ENCODE peak calls at places on chromosomes 7 and 10, in ten cellular contexts. One of them, this sample, is unnamed.

GRCh38 chr10:116849271-116850057 is at the start of gene ENO4:
- DNase-seq in nephron progenitor cell: peak; percentile 90
- DNase-seq in IMR-90: peak; percentile 73
- DNase-seq in AG04450: peak; percentile 51
- DNase-seq in suprapubic skin: peak; percentile 82
- DNase-seq in tibial artery: peak; percentile 33
- DNase-seq in choroid plexus epithelial cell: peak; percentile 85
- DNase-seq in endothelial cell of umbilical vein: peak; percentile 89
- DNase-seq in heart right ventricle: peak; percentile 68
- DNase-seq in WTC11: peak; percentile 90
- DNase-seq in this sample: no peak

GRCh38 chr10:69697006-69697405 is 67.0 kb downstream of the FAM241B start:
- DNase-seq in nephron progenitor cell: no peak
- DNase-seq in IMR-90: no peak
- DNase-seq in AG04450: no peak
- DNase-seq in suprapubic skin: no peak
- DNase-seq in tibial artery: no peak
- DNase-seq in choroid plexus epithelial cell: no peak
- DNase-seq in endothelial cell of umbilical vein: no peak
- DNase-seq in heart right ventricle: no peak
- DNase-seq in WTC11: no peak
- DNase-seq in this sample: no peak

GRCh38 chr10:7111574-7111973 is 299.3 kb downstream of the SFMBT2 start:
- DNase-seq in nephron progenitor cell: no peak
- DNase-seq in IMR-90: peak; percentile 85
- DNase-seq in AG04450: peak; percentile 33
- DNase-seq in suprapubic skin: no peak
- DNase-seq in tibial artery: no peak
- DNase-seq in choroid plexus epithelial cell: peak; percentile 28
- DNase-seq in endothelial cell of umbilical vein: peak; percentile 51
- DNase-seq in heart right ventricle: no peak
- DNase-seq in WTC11: no peak
- DNase-seq in this sample: no peak

GRCh38 chr10:17643339-17643754 is 604 bp upstream of the STAM start:
- DNase-seq in nephron progenitor cell: peak; percentile 59
- DNase-seq in IMR-90: peak; percentile 78
- DNase-seq in AG04450: no peak
- DNase-seq in suprapubic skin: peak; percentile 87
- DNase-seq in tibial artery: peak; percentile 64
- DNase-seq in choroid plexus epithelial cell: peak; percentile 82
- DNase-seq in endothelial cell of umbilical vein: no peak
- DNase-seq in heart right ventricle: peak; percentile 58
- DNase-seq in WTC11: peak; percentile 38
- DNase-seq in this sample: no peak

GRCh38 chr7:29598607-29599006 is 35.0 kb downstream of the PRR15 start:
- DNase-seq in nephron progenitor cell: no peak
- DNase-seq in IMR-90: no peak
- DNase-seq in AG04450: no peak
- DNase-seq in suprapubic skin: no peak
- DNase-seq in tibial artery: no peak
- DNase-seq in choroid plexus epithelial cell: no peak
- DNase-seq in endothelial cell of umbilical vein: no peak
- DNase-seq in heart right ventricle: no peak
- DNase-seq in WTC11: no peak
- DNase-seq in this sample: no peak

GRCh38 chr10:57696641-57697040 is 571.1 kb downstream of the IPMK start:
- DNase-seq in nephron progenitor cell: no peak
- DNase-seq in IMR-90: peak; percentile 82
- DNase-seq in AG04450: no peak
- DNase-seq in suprapubic skin: no peak
- DNase-seq in tibial artery: no peak
- DNase-seq in choroid plexus epithelial cell: peak; percentile 96
- DNase-seq in endothelial cell of umbilical vein: no peak
- DNase-seq in heart right ventricle: no peak
- DNase-seq in WTC11: no peak
- DNase-seq in this sample: no peak

GRCh38 chr10:73043766-73044377 is 52.8 kb downstream of the P4HA1 start:
- DNase-seq in nephron progenitor cell: no peak
- DNase-seq in IMR-90: no peak
- DNase-seq in AG04450: no peak
- DNase-seq in suprapubic skin: no peak
- DNase-seq in tibial artery: no peak
- DNase-seq in choroid plexus epithelial cell: peak; percentile 41
- DNase-seq in endothelial cell of umbilical vein: no peak
- DNase-seq in heart right ventricle: no peak
- DNase-seq in WTC11: no peak
- DNase-seq in this sample: no peak

GRCh38 chr7:50210706-50211115 is 93.8 kb upstream of the IKZF1 start:
- DNase-seq in nephron progenitor cell: no peak
- DNase-seq in IMR-90: no peak
- DNase-seq in AG04450: no peak
- DNase-seq in suprapubic skin: no peak
- DNase-seq in tibial artery: no peak
- DNase-seq in choroid plexus epithelial cell: no peak
- DNase-seq in endothelial cell of umbilical vein: no peak
- DNase-seq in heart right ventricle: no peak
- DNase-seq in WTC11: no peak
- DNase-seq in this sample: no peak

GRCh38 chr10:6840093-6840763 is 260.2 kb upstream of the PRKCQ start:
- DNase-seq in nephron progenitor cell: no peak
- DNase-seq in IMR-90: no peak
- DNase-seq in AG04450: no peak
- DNase-seq in suprapubic skin: no peak
- DNase-seq in tibial artery: no peak
- DNase-seq in choroid plexus epithelial cell: no peak
- DNase-seq in endothelial cell of umbilical vein: no peak
- DNase-seq in heart right ventricle: no peak
- DNase-seq in WTC11: no peak
- DNase-seq in this sample: no peak

GRCh38 chr10:70433581-70434280 is 7.8 kb downstream of the NODAL start:
- DNase-seq in nephron progenitor cell: no peak
- DNase-seq in IMR-90: peak; percentile 18
- DNase-seq in AG04450: no peak
- DNase-seq in suprapubic skin: no peak
- DNase-seq in tibial artery: no peak
- DNase-seq in choroid plexus epithelial cell: no peak
- DNase-seq in endothelial cell of umbilical vein: no peak
- DNase-seq in heart right ventricle: peak; percentile 25
- DNase-seq in WTC11: no peak
- DNase-seq in this sample: no peak

GRCh38 chr10:35640951-35641429 is 1.1 kb downstream of the FZD8 start:
- DNase-seq in nephron progenitor cell: peak; percentile 68
- DNase-seq in IMR-90: peak; percentile 87
- DNase-seq in AG04450: peak; percentile 72
- DNase-seq in suprapubic skin: peak; percentile 74
- DNase-seq in tibial artery: peak; percentile 66
- DNase-seq in choroid plexus epithelial cell: peak; percentile 94
- DNase-seq in endothelial cell of umbilical vein: peak; percentile 76
- DNase-seq in heart right ventricle: peak; percentile 67
- DNase-seq in WTC11: peak; percentile 71
- DNase-seq in this sample: peak; percentile 94

DNA sequence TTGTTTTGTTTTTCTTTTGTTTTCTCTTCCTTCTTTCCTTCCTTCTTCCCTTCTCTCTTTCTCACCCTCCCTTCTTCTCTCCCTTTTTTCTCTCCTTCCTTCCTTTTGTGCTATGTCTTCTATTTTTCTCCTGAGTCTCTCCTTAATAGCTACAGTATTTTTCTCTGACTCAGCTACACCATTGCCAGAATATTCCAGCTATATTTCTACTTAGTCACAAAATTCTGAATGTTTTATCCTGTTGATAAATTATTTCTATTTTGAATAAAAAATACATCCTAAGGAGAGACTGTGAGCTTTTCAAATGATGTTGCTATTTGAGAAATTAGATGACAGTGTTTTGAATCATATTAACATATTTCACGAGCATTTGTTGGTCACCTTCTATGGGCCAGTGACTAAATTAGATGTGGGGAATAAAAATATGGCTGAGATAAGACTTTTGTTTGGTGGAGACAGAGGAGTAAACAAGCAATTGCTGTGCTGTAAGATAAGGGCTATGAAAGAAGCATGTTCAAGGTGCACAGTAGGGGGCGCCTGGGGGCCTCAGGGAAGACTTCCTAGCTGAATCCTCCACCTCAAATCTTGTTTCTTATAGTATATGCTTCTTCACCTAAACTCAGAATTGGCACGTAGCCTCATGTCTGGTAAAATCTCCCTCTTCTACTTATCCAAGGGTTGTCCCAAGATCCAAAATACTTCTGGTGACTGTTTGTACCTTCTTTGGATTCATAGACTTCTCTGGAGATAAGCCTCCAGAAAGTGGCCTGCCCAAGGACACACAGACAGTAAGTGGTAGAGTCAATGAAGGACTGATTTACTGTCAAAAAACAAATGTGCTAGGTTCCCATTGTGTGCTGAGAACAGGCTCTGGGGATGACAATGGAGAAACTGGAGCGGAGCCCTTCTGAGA is 115.5 kb upstream of the CREB5 start:
- DNase-seq in nephron progenitor cell: peak; percentile 64
- DNase-seq in IMR-90: peak; percentile 56
- DNase-seq in AG04450: no peak
- DNase-seq in suprapubic skin: no peak
- DNase-seq in tibial artery: no peak
- DNase-seq in choroid plexus epithelial cell: peak; percentile 57
- DNase-seq in endothelial cell of umbilical vein: peak; percentile 27
- DNase-seq in heart right ventricle: peak; percentile 22
- DNase-seq in WTC11: peak; percentile 71
- DNase-seq in this sample: no peak
- TF ChIP-seq CTCF in nephron progenitor cell: peak; percentile 73
- TF ChIP-seq CTCF in IMR-90: peak; percentile 56
- TF ChIP-seq CTCF in AG04450: peak; percentile 80
- TF ChIP-seq CTCF in suprapubic skin: no peak
- TF ChIP-seq CTCF in tibial artery: no peak
- TF ChIP-seq CTCF in choroid plexus epithelial cell: peak; percentile 74
- TF ChIP-seq CTCF in endothelial cell of umbilical vein: peak; percentile 51
- TF ChIP-seq CTCF in heart right ventricle: peak; percentile 52
- TF ChIP-seq CTCF in WTC11: peak; percentile 25
- TF ChIP-seq CTCF in this sample: peak; percentile 76

DNA sequence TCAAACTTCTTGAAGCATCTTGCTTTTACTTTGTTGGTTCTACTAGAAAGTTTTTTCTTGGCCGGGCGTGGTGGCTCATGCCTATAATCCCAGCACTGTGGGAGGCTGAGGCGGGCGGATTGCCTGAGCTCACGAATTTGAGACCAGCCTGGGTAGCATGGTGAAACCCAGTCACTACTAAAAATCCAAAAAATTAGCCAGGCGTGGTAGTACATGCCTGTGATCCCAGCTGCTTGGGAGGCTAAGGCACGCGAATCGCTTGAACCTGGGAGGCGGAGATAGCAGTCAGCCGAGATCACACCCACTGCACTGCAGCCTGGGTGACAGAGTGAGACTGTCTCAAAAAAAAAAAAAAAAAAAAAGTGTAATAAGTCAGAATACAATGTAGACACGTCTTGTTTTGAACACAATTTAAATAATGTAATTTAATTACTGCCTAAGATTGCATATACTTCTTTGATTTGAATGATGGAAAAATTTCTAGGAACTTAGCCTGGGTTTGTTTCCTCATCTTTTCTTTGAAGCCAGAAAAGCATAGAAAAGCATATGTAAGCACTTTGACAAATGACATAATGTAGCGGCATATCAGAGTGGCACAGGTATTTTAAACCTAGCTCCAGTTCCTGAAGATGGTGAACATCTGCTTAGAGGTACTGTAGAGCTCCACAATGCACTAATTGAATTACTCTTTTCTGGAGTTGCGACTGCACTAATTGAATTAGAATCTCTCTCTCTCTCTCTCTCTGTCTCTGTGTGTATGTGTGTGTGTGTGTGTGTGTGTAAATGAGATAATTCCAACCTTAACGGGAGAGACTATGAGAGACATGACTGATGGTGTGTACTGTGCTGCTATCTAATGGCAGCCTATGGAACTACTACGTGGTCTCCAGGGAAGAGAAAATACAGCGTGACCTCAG is 87.8 kb downstream of the BTRC start:
- DNase-seq in nephron progenitor cell: peak; percentile 13
- DNase-seq in IMR-90: peak; percentile 78
- DNase-seq in AG04450: peak; percentile 30
- DNase-seq in suprapubic skin: no peak
- DNase-seq in tibial artery: no peak
- DNase-seq in choroid plexus epithelial cell: peak; percentile 90
- DNase-seq in endothelial cell of umbilical vein: peak; percentile 70
- DNase-seq in heart right ventricle: no peak
- DNase-seq in WTC11: peak; percentile 17
- DNase-seq in this sample: no peak
- TF ChIP-seq CTCF in nephron progenitor cell: peak; percentile 41
- TF ChIP-seq CTCF in IMR-90: peak; percentile 69
- TF ChIP-seq CTCF in AG04450: peak; percentile 74
- TF ChIP-seq CTCF in suprapubic skin: peak; percentile 39
- TF ChIP-seq CTCF in tibial artery: peak; percentile 53
- TF ChIP-seq CTCF in choroid plexus epithelial cell: peak; percentile 75
- TF ChIP-seq CTCF in endothelial cell of umbilical vein: peak; percentile 51
- TF ChIP-seq CTCF in heart right ventricle: peak; percentile 48
- TF ChIP-seq CTCF in WTC11: no peak
- TF ChIP-seq CTCF in this sample: peak; percentile 84

GRCh38 chr10:95242581-95243317 is 48.1 kb downstream of the PDLIM1 start:
- DNase-seq in nephron progenitor cell: peak; percentile 28
- DNase-seq in IMR-90: peak; percentile 63
- DNase-seq in AG04450: no peak
- DNase-seq in suprapubic skin: no peak
- DNase-seq in tibial artery: no peak
- DNase-seq in choroid plexus epithelial cell: peak; percentile 72
- DNase-seq in endothelial cell of umbilical vein: peak; percentile 41
- DNase-seq in heart right ventricle: no peak
- DNase-seq in WTC11: peak; percentile 61
- DNase-seq in this sample: no peak
- TF ChIP-seq CTCF in nephron progenitor cell: peak; percentile 51
- TF ChIP-seq CTCF in IMR-90: peak; percentile 76
- TF ChIP-seq CTCF in AG04450: peak; percentile 80
- TF ChIP-seq CTCF in suprapubic skin: peak; percentile 39
- TF ChIP-seq CTCF in tibial artery: peak; percentile 51
- TF ChIP-seq CTCF in choroid plexus epithelial cell: peak; percentile 80
- TF ChIP-seq CTCF in endothelial cell of umbilical vein: peak; percentile 58
- TF ChIP-seq CTCF in heart right ventricle: peak; percentile 48
- TF ChIP-seq CTCF in WTC11: peak; percentile 26
- TF ChIP-seq CTCF in this sample: peak; percentile 93

DNA sequence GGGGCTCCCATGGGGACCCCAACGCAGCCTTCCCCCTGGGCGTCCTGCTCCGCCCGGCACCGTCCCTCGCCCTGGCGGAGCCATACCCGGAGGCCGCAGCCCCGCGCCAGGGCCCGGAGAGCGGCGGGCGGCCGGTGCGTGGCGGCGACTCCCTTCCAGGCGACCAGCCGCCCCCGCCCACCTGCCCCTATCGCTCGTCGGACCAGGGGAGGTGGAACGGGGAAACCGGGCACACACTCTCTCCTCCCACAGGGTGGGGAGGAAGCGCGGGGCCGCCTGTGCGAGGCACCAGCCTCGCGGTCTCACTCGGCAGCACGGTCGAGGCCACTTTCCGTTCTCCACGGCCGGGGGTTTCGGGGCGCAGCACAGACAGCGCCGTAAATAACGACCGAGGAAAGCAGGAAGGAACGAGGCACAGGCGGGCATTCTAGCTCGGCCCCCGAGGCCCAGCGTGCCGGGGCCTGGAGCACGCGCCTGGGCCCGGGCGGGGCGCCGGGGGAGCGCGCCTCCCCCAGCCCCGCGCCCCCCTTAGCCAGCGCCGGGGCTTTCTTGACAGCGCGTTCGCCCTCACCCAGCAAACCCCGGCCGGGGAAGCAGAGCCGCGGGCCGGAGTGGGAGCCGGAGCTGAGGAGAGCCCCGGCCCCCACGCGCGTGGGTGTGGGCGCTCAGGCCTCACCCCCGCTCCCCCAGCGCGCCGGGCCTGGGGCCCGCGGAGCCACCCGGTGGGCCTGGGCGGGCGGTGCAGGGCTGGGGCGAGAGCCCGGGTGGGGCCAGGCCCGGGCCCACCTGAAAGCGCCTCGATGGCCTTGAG is 936 bp downstream of the IGF2BP3 start:
- DNase-seq in nephron progenitor cell: peak; percentile 50
- DNase-seq in IMR-90: no peak
- DNase-seq in AG04450: no peak
- DNase-seq in suprapubic skin: no peak
- DNase-seq in tibial artery: no peak
- DNase-seq in choroid plexus epithelial cell: peak; percentile 24
- DNase-seq in endothelial cell of umbilical vein: peak; percentile 49
- DNase-seq in heart right ventricle: no peak
- DNase-seq in WTC11: no peak
- DNase-seq in this sample: no peak
- TF ChIP-seq CTCF in nephron progenitor cell: no peak
- TF ChIP-seq CTCF in IMR-90: peak; percentile 19
- TF ChIP-seq CTCF in AG04450: no peak
- TF ChIP-seq CTCF in suprapubic skin: no peak
- TF ChIP-seq CTCF in tibial artery: no peak
- TF ChIP-seq CTCF in choroid plexus epithelial cell: no peak
- TF ChIP-seq CTCF in endothelial cell of umbilical vein: no peak
- TF ChIP-seq CTCF in heart right ventricle: no peak
- TF ChIP-seq CTCF in WTC11: no peak
- TF ChIP-seq CTCF in this sample: peak; percentile 45

This sample was measured in chondrocyte.